ENCODE peak calls at places on chromosome 21, in five cellular contexts. One of them, this sample, is unnamed.

GRCh38 chr21:36059823-36060158 is 535 bp downstream of the SETD4 start:
- DNase-seq in H1: peak
- DNase-seq in H9: no peak
- DNase-seq in neuronal stem cell: no peak
- DNase-seq in mesenchymal stem cell: no peak
- DNase-seq in this sample: no peak

GRCh38 chr21:40053007-40053406 is 185.8 kb downstream of the PCP4 start:
- DNase-seq in H9: no peak
- DNase-seq in neuronal stem cell: no peak
- DNase-seq in mesenchymal stem cell: no peak
- DNase-seq in H1: no peak
- DNase-seq in this sample: no peak

GRCh38 chr21:14858309-14858708 is 206.5 kb downstream of the NRIP1 start:
- DNase-seq in mesenchymal stem cell: no peak
- DNase-seq in neuronal stem cell: no peak
- DNase-seq in H1: no peak
- DNase-seq in H9: no peak
- DNase-seq in this sample: no peak

GRCh38 chr21:15706686-15707085 is 23.1 kb upstream of the USP25 start:
- DNase-seq in H9: no peak
- DNase-seq in mesenchymal stem cell: peak
- DNase-seq in H1: no peak
- DNase-seq in neuronal stem cell: no peak
- DNase-seq in this sample: peak

GRCh38 chr21:21324297-21324696 is 326.1 kb downstream of the NCAM2 start:
- DNase-seq in H1: no peak
- DNase-seq in H9: peak
- DNase-seq in mesenchymal stem cell: no peak
- DNase-seq in neuronal stem cell: no peak
- DNase-seq in this sample: no peak

GRCh38 chr21:37459575-37459974 is 93.0 kb downstream of the DYRK1A start:
- DNase-seq in H1: no peak
- DNase-seq in neuronal stem cell: no peak
- DNase-seq in H9: no peak
- DNase-seq in mesenchymal stem cell: peak
- DNase-seq in this sample: peak

GRCh38 chr21:15764878-15765277 is 35.1 kb downstream of the USP25 start:
- DNase-seq in mesenchymal stem cell: no peak
- DNase-seq in H1: no peak
- DNase-seq in neuronal stem cell: no peak
- DNase-seq in H9: no peak
- DNase-seq in this sample: no peak

GRCh38 chr21:43305811-43306311 is 121.1 kb downstream of the SIK1 start:
- DNase-seq in neuronal stem cell: no peak
- DNase-seq in mesenchymal stem cell: no peak
- DNase-seq in H1: no peak
- DNase-seq in H9: no peak
- DNase-seq in this sample: no peak

GRCh38 chr21:33395866-33396265 is 7.3 kb upstream of the IFNGR2 start:
- DNase-seq in neuronal stem cell: no peak
- DNase-seq in H9: no peak
- DNase-seq in H1: no peak
- DNase-seq in mesenchymal stem cell: peak
- DNase-seq in this sample: no peak

GRCh38 chr21:43312751-43313169 is 114.2 kb downstream of the SIK1 start:
- DNase-seq in H9: peak
- DNase-seq in H1: no peak
- DNase-seq in neuronal stem cell: no peak
- DNase-seq in mesenchymal stem cell: no peak
- DNase-seq in this sample: no peak

GRCh38 chr21:46079357-46080170 is 18.3 kb upstream of the COL6A2 start:
- DNase-seq in mesenchymal stem cell: peak
- DNase-seq in H1: no peak
- DNase-seq in H9: peak
- DNase-seq in neuronal stem cell: no peak
- DNase-seq in this sample: no peak

GRCh38 chr21:44874497-44875331 is 1.2 kb upstream of the PTTG1IP start:
- DNase-seq in H1: peak
- DNase-seq in neuronal stem cell: no peak
- DNase-seq in mesenchymal stem cell: no peak
- DNase-seq in H9: no peak
- DNase-seq in this sample: peak

GRCh38 chr21:20108976-20109375 is 889.2 kb upstream of the NCAM2 start:
- DNase-seq in neuronal stem cell: no peak
- DNase-seq in H1: no peak
- DNase-seq in mesenchymal stem cell: no peak
- DNase-seq in H9: no peak
- DNase-seq in this sample: no peak

GRCh38 chr21:45421071-45421845 is 16.3 kb downstream of the COL18A1 start:
- DNase-seq in mesenchymal stem cell: no peak
- DNase-seq in neuronal stem cell: no peak
- DNase-seq in H9: no peak
- DNase-seq in H1: no peak
- DNase-seq in this sample: no peak

GRCh38 chr21:45291613-45292398 is 4.1 kb upstream of the POFUT2 start:
- DNase-seq in H1: peak
- DNase-seq in H9: peak
- DNase-seq in mesenchymal stem cell: no peak
- DNase-seq in neuronal stem cell: no peak
- DNase-seq in this sample: no peak

GRCh38 chr21:44846485-44847260 is 26.8 kb downstream of the PTTG1IP start:
- DNase-seq in mesenchymal stem cell: peak
- DNase-seq in H1: no peak
- DNase-seq in neuronal stem cell: no peak
- DNase-seq in H9: no peak
- DNase-seq in this sample: peak

GRCh38 chr21:32562426-32562825 is 22.9 kb downstream of the TCP10L start:
- DNase-seq in H1: no peak
- DNase-seq in mesenchymal stem cell: peak
- DNase-seq in H9: peak
- DNase-seq in neuronal stem cell: peak
- DNase-seq in this sample: no peak

GRCh38 chr21:29656504-29657227 is 283.1 kb downstream of the GRIK1 start:
- DNase-seq in H1: no peak
- DNase-seq in H9: no peak
- DNase-seq in mesenchymal stem cell: peak
- DNase-seq in neuronal stem cell: no peak
- DNase-seq in this sample: peak

GRCh38 chr21:43598416-43599120 is 60.7 kb downstream of the HSF2BP start:
- DNase-seq in mesenchymal stem cell: peak
- DNase-seq in neuronal stem cell: no peak
- DNase-seq in H1: no peak
- DNase-seq in H9: no peak
- DNase-seq in this sample: peak

GRCh38 chr21:44443891-44444285 is 11.4 kb upstream of the LRRC3 start:
- DNase-seq in neuronal stem cell: no peak
- DNase-seq in H9: no peak
- DNase-seq in H1: no peak
- DNase-seq in mesenchymal stem cell: no peak
- DNase-seq in this sample: no peak

GRCh38 chr21:33022489-33022827 is 3.3 kb upstream of the OLIG2 start:
- DNase-seq in mesenchymal stem cell: no peak
- DNase-seq in neuronal stem cell: no peak
- DNase-seq in H9: no peak
- DNase-seq in H1: no peak
- DNase-seq in this sample: no peak

GRCh38 chr21:43005635-43006034 is 31.3 kb downstream of the PKNOX1 start:
- DNase-seq in H1: no peak
- DNase-seq in mesenchymal stem cell: no peak
- DNase-seq in neuronal stem cell: no peak
- DNase-seq in H9: no peak
- DNase-seq in this sample: no peak

GRCh38 chr21:45403133-45403824 is 1.7 kb upstream of the COL18A1 start:
- DNase-seq in mesenchymal stem cell: no peak
- DNase-seq in H9: no peak
- DNase-seq in neuronal stem cell: no peak
- DNase-seq in H1: no peak
- DNase-seq in this sample: no peak

GRCh38 chr21:44496900-44497550 is 41.7 kb downstream of the LRRC3 start:
- DNase-seq in H1: no peak
- DNase-seq in mesenchymal stem cell: no peak
- DNase-seq in H9: no peak
- DNase-seq in neuronal stem cell: no peak
- DNase-seq in this sample: no peak

GRCh38 chr21:27212444-27212843 is 245.6 kb upstream of the ADAMTS5 start:
- DNase-seq in H9: no peak
- DNase-seq in neuronal stem cell: no peak
- DNase-seq in mesenchymal stem cell: no peak
- DNase-seq in H1: no peak
- DNase-seq in this sample: no peak

GRCh38 chr21:27202301-27202700 is 235.4 kb upstream of the ADAMTS5 start:
- DNase-seq in H9: no peak
- DNase-seq in mesenchymal stem cell: no peak
- DNase-seq in neuronal stem cell: no peak
- DNase-seq in H1: no peak
- DNase-seq in this sample: no peak

GRCh38 chr21:27201197-27201596 is 234.3 kb upstream of the ADAMTS5 start:
- DNase-seq in H1: no peak
- DNase-seq in neuronal stem cell: no peak
- DNase-seq in H9: no peak
- DNase-seq in mesenchymal stem cell: peak
- DNase-seq in this sample: no peak

GRCh38 chr21:27206368-27206982 is 239.6 kb upstream of the ADAMTS5 start:
- DNase-seq in neuronal stem cell: no peak
- DNase-seq in H9: peak
- DNase-seq in H1: peak
- DNase-seq in mesenchymal stem cell: no peak
- DNase-seq in this sample: no peak
- H2BK12ac ChIP-seq in neuronal stem cell: no peak
- H2BK12ac ChIP-seq in H9: no peak
- H2BK12ac ChIP-seq in H1: no peak
- H2BK12ac ChIP-seq in mesenchymal stem cell: no peak
- H2BK12ac ChIP-seq in this sample: no peak

GRCh38 chr21:17796037-17796403 is 23.1 kb downstream of the C21orf91 start:
- DNase-seq in mesenchymal stem cell: no peak
- DNase-seq in H9: no peak
- DNase-seq in neuronal stem cell: no peak
- DNase-seq in H1: no peak
- DNase-seq in this sample: no peak
- H2BK12ac ChIP-seq in mesenchymal stem cell: no peak
- H2BK12ac ChIP-seq in H9: no peak
- H2BK12ac ChIP-seq in neuronal stem cell: no peak
- H2BK12ac ChIP-seq in H1: no peak
- H2BK12ac ChIP-seq in this sample: no peak

GRCh38 chr21:31180256-31181088 is 142.2 kb upstream of the KRTAP19-8 start:
- DNase-seq in H1: no peak
- DNase-seq in neuronal stem cell: no peak
- DNase-seq in H9: no peak
- DNase-seq in mesenchymal stem cell: peak
- DNase-seq in this sample: peak

GRCh38 chr21:31185663-31186062 is 147.4 kb upstream of the KRTAP19-8 start:
- DNase-seq in H1: no peak
- DNase-seq in neuronal stem cell: no peak
- DNase-seq in mesenchymal stem cell: no peak
- DNase-seq in H9: no peak
- DNase-seq in this sample: no peak

GRCh38 chr21:31184462-31184861 is 146.2 kb upstream of the KRTAP19-8 start:
- DNase-seq in mesenchymal stem cell: no peak
- DNase-seq in H1: no peak
- DNase-seq in neuronal stem cell: no peak
- DNase-seq in H9: no peak
- DNase-seq in this sample: no peak

GRCh38 chr21:31181089-31181757 is 142.9 kb upstream of the KRTAP19-8 start:
- DNase-seq in H9: no peak
- DNase-seq in mesenchymal stem cell: no peak
- DNase-seq in neuronal stem cell: no peak
- DNase-seq in H1: no peak
- DNase-seq in this sample: no peak

GRCh38 chr21:31182231-31183129 is 144.2 kb upstream of the KRTAP19-8 start:
- DNase-seq in H9: no peak
- DNase-seq in mesenchymal stem cell: no peak
- DNase-seq in H1: no peak
- DNase-seq in neuronal stem cell: no peak
- DNase-seq in this sample: no peak
- H2BK12ac ChIP-seq in H9: no peak
- H2BK12ac ChIP-seq in mesenchymal stem cell: no peak
- H2BK12ac ChIP-seq in H1: no peak
- H2BK12ac ChIP-seq in neuronal stem cell: no peak
- H2BK12ac ChIP-seq in this sample: no peak

DNA sequence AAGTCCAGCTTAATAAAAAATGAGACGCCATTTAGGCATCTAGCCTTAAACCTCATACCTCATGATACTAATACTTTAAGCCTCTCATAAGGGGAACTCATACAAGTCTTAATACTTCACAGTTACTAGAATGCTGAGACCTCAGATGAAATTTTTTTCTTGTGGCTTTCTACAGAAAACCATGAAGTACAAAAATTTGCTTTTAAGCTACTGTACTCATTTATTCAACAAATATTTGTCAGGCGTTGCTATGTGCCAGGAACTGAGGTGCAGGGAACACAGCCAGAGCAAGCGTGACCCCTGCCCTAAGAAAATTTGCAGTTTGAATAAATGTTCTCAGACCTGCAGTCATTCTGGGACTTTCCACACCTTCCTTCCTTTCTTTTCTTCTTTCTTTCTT is 150.6 kb downstream of the MRPL39 start:
- DNase-seq in H9: no peak
- DNase-seq in mesenchymal stem cell: no peak
- DNase-seq in H1: no peak
- DNase-seq in neuronal stem cell: no peak
- DNase-seq in this sample: no peak
- H2BK12ac ChIP-seq in H9: no peak
- H2BK12ac ChIP-seq in mesenchymal stem cell: no peak
- H2BK12ac ChIP-seq in H1: no peak
- H2BK12ac ChIP-seq in neuronal stem cell: no peak
- H2BK12ac ChIP-seq in this sample: no peak

GRCh38 chr21:17463441-17463840 is 49.4 kb upstream of the CXADR start:
- DNase-seq in H9: no peak
- DNase-seq in mesenchymal stem cell: peak
- DNase-seq in H1: no peak
- DNase-seq in neuronal stem cell: no peak
- DNase-seq in this sample: no peak
- H2BK12ac ChIP-seq in H9: no peak
- H2BK12ac ChIP-seq in mesenchymal stem cell: no peak
- H2BK12ac ChIP-seq in H1: no peak
- H2BK12ac ChIP-seq in neuronal stem cell: no peak
- H2BK12ac ChIP-seq in this sample: no peak

DNA sequence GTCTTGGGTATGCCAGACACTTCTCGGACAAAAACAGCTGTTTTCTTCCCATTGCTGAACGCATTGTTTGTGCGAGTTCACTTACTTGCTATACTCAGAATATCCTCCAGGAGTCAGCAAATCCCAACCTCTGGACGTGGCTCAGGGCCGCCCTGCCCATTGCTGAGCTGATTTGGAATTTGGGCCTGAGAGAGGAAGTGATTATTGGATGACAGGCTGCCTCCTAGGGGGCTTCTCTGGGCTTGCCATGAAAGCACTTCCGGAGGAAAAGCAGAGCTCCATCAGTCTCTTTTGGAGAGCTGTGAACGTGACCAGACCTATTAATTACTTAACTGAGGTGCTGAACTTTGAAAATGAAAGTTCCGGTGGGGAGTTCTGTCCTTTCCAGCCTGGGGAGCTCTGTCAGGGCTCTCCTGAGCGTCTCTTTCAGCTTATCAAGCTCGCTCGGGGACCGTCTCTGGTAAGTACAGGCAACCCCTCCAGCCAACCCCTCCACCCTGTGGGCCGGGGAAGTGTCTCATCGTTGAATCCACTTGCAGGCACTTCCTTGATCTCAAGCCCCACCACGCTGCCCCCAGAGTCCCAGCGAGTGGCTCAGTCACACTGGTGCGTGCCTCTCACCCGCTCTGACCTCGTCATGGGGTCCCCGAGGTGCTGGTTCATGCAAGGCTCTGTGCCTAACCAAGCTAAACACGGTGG is 76.9 kb downstream of the CLIC6 start:
- DNase-seq in neuronal stem cell: peak
- DNase-seq in H9: peak
- DNase-seq in H1: peak
- DNase-seq in mesenchymal stem cell: peak
- DNase-seq in this sample: peak
- H2BK12ac ChIP-seq in neuronal stem cell: peak
- H2BK12ac ChIP-seq in H9: no peak
- H2BK12ac ChIP-seq in H1: no peak
- H2BK12ac ChIP-seq in mesenchymal stem cell: peak
- H2BK12ac ChIP-seq in this sample: peak

This sample was measured in trophoblast cell.